ENCODE peak calls at places on chromosome 15, in seven cellular contexts. One of them, this sample, is unnamed.
A peak's percentile ranks its signal among the peaks of the same experiment; 100 is the strongest.

GRCh38 chr15:56533741-56534416 is 68.9 kb upstream of the MNS1 start:
- DNase-seq in HEK293T: no peak
- DNase-seq in stimulated activated CD4-positive, alpha-beta T cell treated with anti-CD3 and anti-CD28 coated beads, Interleukin-15, amount 100 ng/mL, for 48 hours: no peak
- DNase-seq in B cell: no peak
- DNase-seq in islet precursor cell: no peak
- DNase-seq in RWPE1: no peak
- DNase-seq in activated CD8-positive, alpha-beta T cell treated with anti-CD3 and anti-CD28 coated beads, Interleukin-2, amount 10 ng/mL, durations not matched to agents 7 days and 5 days: no peak
- DNase-seq in this sample: no peak

GRCh38 chr15:45205192-45205591 is 17.4 kb upstream of the SHF start:
- DNase-seq in HEK293T: peak; percentile 50
- DNase-seq in RWPE1: peak; percentile 71
- DNase-seq in stimulated activated CD4-positive, alpha-beta T cell treated with anti-CD3 and anti-CD28 coated beads, Interleukin-15, amount 100 ng/mL, for 48 hours: peak; percentile 48
- DNase-seq in activated CD8-positive, alpha-beta T cell treated with anti-CD3 and anti-CD28 coated beads, Interleukin-2, amount 10 ng/mL, durations not matched to agents 7 days and 5 days: peak; percentile 78
- DNase-seq in islet precursor cell: peak; percentile 86
- DNase-seq in B cell: no peak
- DNase-seq in this sample: peak; percentile 25

GRCh38 chr15:74730619-74731316 is 5.4 kb upstream of the CYP1A1 start:
- DNase-seq in HEK293T: no peak
- DNase-seq in stimulated activated CD4-positive, alpha-beta T cell treated with anti-CD3 and anti-CD28 coated beads, Interleukin-15, amount 100 ng/mL, for 48 hours: no peak
- DNase-seq in B cell: no peak
- DNase-seq in RWPE1: no peak
- DNase-seq in islet precursor cell: no peak
- DNase-seq in activated CD8-positive, alpha-beta T cell treated with anti-CD3 and anti-CD28 coated beads, Interleukin-2, amount 10 ng/mL, durations not matched to agents 7 days and 5 days: no peak
- DNase-seq in this sample: no peak

GRCh38 chr15:76994001-76994400 is 925 bp upstream of the PSTPIP1 start:
- DNase-seq in HEK293T: no peak
- DNase-seq in B cell: no peak
- DNase-seq in islet precursor cell: no peak
- DNase-seq in stimulated activated CD4-positive, alpha-beta T cell treated with anti-CD3 and anti-CD28 coated beads, Interleukin-15, amount 100 ng/mL, for 48 hours: peak; percentile 56
- DNase-seq in activated CD8-positive, alpha-beta T cell treated with anti-CD3 and anti-CD28 coated beads, Interleukin-2, amount 10 ng/mL, durations not matched to agents 7 days and 5 days: peak; percentile 73
- DNase-seq in RWPE1: peak; percentile 64
- DNase-seq in this sample: peak; percentile 59

GRCh38 chr15:74010929-74011540 is 16.5 kb downstream of the PML start:
- DNase-seq in B cell: no peak
- DNase-seq in activated CD8-positive, alpha-beta T cell treated with anti-CD3 and anti-CD28 coated beads, Interleukin-2, amount 10 ng/mL, durations not matched to agents 7 days and 5 days: no peak
- DNase-seq in HEK293T: no peak
- DNase-seq in stimulated activated CD4-positive, alpha-beta T cell treated with anti-CD3 and anti-CD28 coated beads, Interleukin-15, amount 100 ng/mL, for 48 hours: no peak
- DNase-seq in islet precursor cell: no peak
- DNase-seq in RWPE1: no peak
- DNase-seq in this sample: no peak

GRCh38 chr15:43273243-43273642 is 6.5 kb upstream of the TGM5 start:
- DNase-seq in activated CD8-positive, alpha-beta T cell treated with anti-CD3 and anti-CD28 coated beads, Interleukin-2, amount 10 ng/mL, durations not matched to agents 7 days and 5 days: no peak
- DNase-seq in HEK293T: no peak
- DNase-seq in B cell: no peak
- DNase-seq in stimulated activated CD4-positive, alpha-beta T cell treated with anti-CD3 and anti-CD28 coated beads, Interleukin-15, amount 100 ng/mL, for 48 hours: no peak
- DNase-seq in RWPE1: no peak
- DNase-seq in islet precursor cell: no peak
- DNase-seq in this sample: no peak

GRCh38 chr15:69018951-69019350 is 4.5 kb downstream of the NOX5 start:
- DNase-seq in stimulated activated CD4-positive, alpha-beta T cell treated with anti-CD3 and anti-CD28 coated beads, Interleukin-15, amount 100 ng/mL, for 48 hours: no peak
- DNase-seq in HEK293T: no peak
- DNase-seq in activated CD8-positive, alpha-beta T cell treated with anti-CD3 and anti-CD28 coated beads, Interleukin-2, amount 10 ng/mL, durations not matched to agents 7 days and 5 days: no peak
- DNase-seq in B cell: no peak
- DNase-seq in RWPE1: no peak
- DNase-seq in islet precursor cell: no peak
- DNase-seq in this sample: no peak

GRCh38 chr15:101614001-101614585 is 38.1 kb downstream of the TM2D3 start:
- DNase-seq in HEK293T: no peak
- DNase-seq in stimulated activated CD4-positive, alpha-beta T cell treated with anti-CD3 and anti-CD28 coated beads, Interleukin-15, amount 100 ng/mL, for 48 hours: no peak
- DNase-seq in B cell: no peak
- DNase-seq in RWPE1: no peak
- DNase-seq in islet precursor cell: no peak
- DNase-seq in activated CD8-positive, alpha-beta T cell treated with anti-CD3 and anti-CD28 coated beads, Interleukin-2, amount 10 ng/mL, durations not matched to agents 7 days and 5 days: no peak
- DNase-seq in this sample: no peak

GRCh38 chr15:36177590-36178281 is 401.7 kb upstream of the CDIN1 start:
- DNase-seq in islet precursor cell: no peak
- DNase-seq in HEK293T: no peak
- DNase-seq in RWPE1: no peak
- DNase-seq in activated CD8-positive, alpha-beta T cell treated with anti-CD3 and anti-CD28 coated beads, Interleukin-2, amount 10 ng/mL, durations not matched to agents 7 days and 5 days: no peak
- DNase-seq in B cell: no peak
- DNase-seq in stimulated activated CD4-positive, alpha-beta T cell treated with anti-CD3 and anti-CD28 coated beads, Interleukin-15, amount 100 ng/mL, for 48 hours: no peak
- DNase-seq in this sample: no peak

GRCh38 chr15:63185206-63185605 is 4.2 kb upstream of the RAB8B start:
- DNase-seq in islet precursor cell: no peak
- DNase-seq in activated CD8-positive, alpha-beta T cell treated with anti-CD3 and anti-CD28 coated beads, Interleukin-2, amount 10 ng/mL, durations not matched to agents 7 days and 5 days: no peak
- DNase-seq in HEK293T: no peak
- DNase-seq in stimulated activated CD4-positive, alpha-beta T cell treated with anti-CD3 and anti-CD28 coated beads, Interleukin-15, amount 100 ng/mL, for 48 hours: no peak
- DNase-seq in RWPE1: no peak
- DNase-seq in B cell: no peak
- DNase-seq in this sample: no peak

GRCh38 chr15:36356978-36357582 is 222.3 kb upstream of the CDIN1 start:
- DNase-seq in activated CD8-positive, alpha-beta T cell treated with anti-CD3 and anti-CD28 coated beads, Interleukin-2, amount 10 ng/mL, durations not matched to agents 7 days and 5 days: no peak
- DNase-seq in islet precursor cell: no peak
- DNase-seq in RWPE1: no peak
- DNase-seq in B cell: no peak
- DNase-seq in stimulated activated CD4-positive, alpha-beta T cell treated with anti-CD3 and anti-CD28 coated beads, Interleukin-15, amount 100 ng/mL, for 48 hours: no peak
- DNase-seq in HEK293T: no peak
- DNase-seq in this sample: no peak

GRCh38 chr15:80121546-80121945 is 31.3 kb upstream of the FAH start:
- DNase-seq in B cell: no peak
- DNase-seq in stimulated activated CD4-positive, alpha-beta T cell treated with anti-CD3 and anti-CD28 coated beads, Interleukin-15, amount 100 ng/mL, for 48 hours: no peak
- DNase-seq in activated CD8-positive, alpha-beta T cell treated with anti-CD3 and anti-CD28 coated beads, Interleukin-2, amount 10 ng/mL, durations not matched to agents 7 days and 5 days: no peak
- DNase-seq in HEK293T: no peak
- DNase-seq in RWPE1: no peak
- DNase-seq in islet precursor cell: no peak
- DNase-seq in this sample: no peak

GRCh38 chr15:79168922-79169322 is 78.3 kb upstream of the RASGRF1 start:
- DNase-seq in HEK293T: peak; percentile 53
- DNase-seq in B cell: no peak
- DNase-seq in activated CD8-positive, alpha-beta T cell treated with anti-CD3 and anti-CD28 coated beads, Interleukin-2, amount 10 ng/mL, durations not matched to agents 7 days and 5 days: no peak
- DNase-seq in stimulated activated CD4-positive, alpha-beta T cell treated with anti-CD3 and anti-CD28 coated beads, Interleukin-15, amount 100 ng/mL, for 48 hours: no peak
- DNase-seq in islet precursor cell: peak; percentile 93
- DNase-seq in RWPE1: no peak
- DNase-seq in this sample: no peak

GRCh38 chr15:93203036-93203435 is 114.0 kb upstream of the RGMA start:
- DNase-seq in activated CD8-positive, alpha-beta T cell treated with anti-CD3 and anti-CD28 coated beads, Interleukin-2, amount 10 ng/mL, durations not matched to agents 7 days and 5 days: no peak
- DNase-seq in RWPE1: no peak
- DNase-seq in HEK293T: no peak
- DNase-seq in B cell: no peak
- DNase-seq in islet precursor cell: peak; percentile 61
- DNase-seq in stimulated activated CD4-positive, alpha-beta T cell treated with anti-CD3 and anti-CD28 coated beads, Interleukin-15, amount 100 ng/mL, for 48 hours: no peak
- DNase-seq in this sample: no peak

GRCh38 chr15:28923726-28924280 is 38.0 kb downstream of the APBA2 start:
- DNase-seq in HEK293T: no peak
- DNase-seq in islet precursor cell: no peak
- DNase-seq in B cell: no peak
- DNase-seq in activated CD8-positive, alpha-beta T cell treated with anti-CD3 and anti-CD28 coated beads, Interleukin-2, amount 10 ng/mL, durations not matched to agents 7 days and 5 days: no peak
- DNase-seq in RWPE1: no peak
- DNase-seq in stimulated activated CD4-positive, alpha-beta T cell treated with anti-CD3 and anti-CD28 coated beads, Interleukin-15, amount 100 ng/mL, for 48 hours: no peak
- DNase-seq in this sample: no peak

GRCh38 chr15:49301562-49301961 is 121.5 kb upstream of the FGF7 start:
- DNase-seq in activated CD8-positive, alpha-beta T cell treated with anti-CD3 and anti-CD28 coated beads, Interleukin-2, amount 10 ng/mL, durations not matched to agents 7 days and 5 days: no peak
- DNase-seq in B cell: no peak
- DNase-seq in islet precursor cell: no peak
- DNase-seq in RWPE1: no peak
- DNase-seq in HEK293T: no peak
- DNase-seq in stimulated activated CD4-positive, alpha-beta T cell treated with anti-CD3 and anti-CD28 coated beads, Interleukin-15, amount 100 ng/mL, for 48 hours: no peak
- DNase-seq in this sample: no peak

GRCh38 chr15:48544816-48545215 is 100.7 kb downstream of the FBN1 start:
- DNase-seq in RWPE1: no peak
- DNase-seq in activated CD8-positive, alpha-beta T cell treated with anti-CD3 and anti-CD28 coated beads, Interleukin-2, amount 10 ng/mL, durations not matched to agents 7 days and 5 days: no peak
- DNase-seq in stimulated activated CD4-positive, alpha-beta T cell treated with anti-CD3 and anti-CD28 coated beads, Interleukin-15, amount 100 ng/mL, for 48 hours: no peak
- DNase-seq in B cell: no peak
- DNase-seq in HEK293T: no peak
- DNase-seq in islet precursor cell: no peak
- DNase-seq in this sample: no peak

This sample was measured in T-helper 22 cell.